ENCODE peak calls at places on chromosomes 7 and 10, in nine cellular contexts. One of them, this sample, is unnamed.

GRCh38 chr10:35657621-35658020 is 15.5 kb upstream of the FZD8 start:
- DNase-seq in NCI-H2029 treated with DMSO at 0.1 percent for 48 hours: no peak
- DNase-seq in mammary epithelial cell: no peak
- DNase-seq in A549: no peak
- DNase-seq in NCI-H1436: no peak
- DNase-seq in GM04503: no peak
- DNase-seq in SW480: no peak
- DNase-seq in effector CD4-positive, alpha-beta T cell: no peak
- DNase-seq in head of caudate nucleus: no peak
- DNase-seq in this sample: no peak

GRCh38 chr7:114628362-114628761 is 213.7 kb downstream of the FOXP2 start:
- DNase-seq in A549: no peak
- DNase-seq in NCI-H2029 treated with DMSO at 0.1 percent for 48 hours: no peak
- DNase-seq in GM04503: no peak
- DNase-seq in head of caudate nucleus: no peak
- DNase-seq in NCI-H1436: no peak
- DNase-seq in SW480: no peak
- DNase-seq in effector CD4-positive, alpha-beta T cell: no peak
- DNase-seq in mammary epithelial cell: no peak
- DNase-seq in this sample: no peak

GRCh38 chr7:31129067-31129466 is 77.0 kb downstream of the ADCYAP1R1 start:
- DNase-seq in head of caudate nucleus: no peak
- DNase-seq in SW480: no peak
- DNase-seq in GM04503: no peak
- DNase-seq in effector CD4-positive, alpha-beta T cell: no peak
- DNase-seq in NCI-H1436: peak
- DNase-seq in mammary epithelial cell: no peak
- DNase-seq in NCI-H2029 treated with DMSO at 0.1 percent for 48 hours: no peak
- DNase-seq in A549: no peak
- DNase-seq in this sample: no peak

GRCh38 chr7:98613601-98614425 is 3.3 kb upstream of the NPTX2 start:
- DNase-seq in GM04503: no peak
- DNase-seq in head of caudate nucleus: no peak
- DNase-seq in mammary epithelial cell: peak
- DNase-seq in SW480: peak
- DNase-seq in NCI-H2029 treated with DMSO at 0.1 percent for 48 hours: no peak
- DNase-seq in effector CD4-positive, alpha-beta T cell: no peak
- DNase-seq in NCI-H1436: no peak
- DNase-seq in A549: no peak
- DNase-seq in this sample: no peak

GRCh38 chr7:155553871-155554270 is 7.5 kb upstream of the CNPY1 start:
- DNase-seq in NCI-H1436: no peak
- DNase-seq in head of caudate nucleus: no peak
- DNase-seq in GM04503: no peak
- DNase-seq in A549: no peak
- DNase-seq in mammary epithelial cell: no peak
- DNase-seq in effector CD4-positive, alpha-beta T cell: no peak
- DNase-seq in SW480: no peak
- DNase-seq in NCI-H2029 treated with DMSO at 0.1 percent for 48 hours: no peak
- DNase-seq in this sample: no peak

GRCh38 chr10:126599949-126600627 is 70.4 kb downstream of the C10orf90 start:
- DNase-seq in SW480: no peak
- DNase-seq in NCI-H1436: no peak
- DNase-seq in A549: no peak
- DNase-seq in mammary epithelial cell: no peak
- DNase-seq in effector CD4-positive, alpha-beta T cell: no peak
- DNase-seq in head of caudate nucleus: no peak
- DNase-seq in GM04503: no peak
- DNase-seq in NCI-H2029 treated with DMSO at 0.1 percent for 48 hours: no peak
- DNase-seq in this sample: no peak

GRCh38 chr7:24373556-24373955 is 89.6 kb downstream of the NPY start:
- DNase-seq in GM04503: no peak
- DNase-seq in mammary epithelial cell: no peak
- DNase-seq in NCI-H1436: no peak
- DNase-seq in SW480: no peak
- DNase-seq in effector CD4-positive, alpha-beta T cell: no peak
- DNase-seq in head of caudate nucleus: no peak
- DNase-seq in A549: no peak
- DNase-seq in NCI-H2029 treated with DMSO at 0.1 percent for 48 hours: no peak
- DNase-seq in this sample: no peak

GRCh38 chr7:82674319-82674718 is 230.7 kb upstream of the CACNA2D1 start:
- DNase-seq in head of caudate nucleus: no peak
- DNase-seq in GM04503: no peak
- DNase-seq in NCI-H1436: no peak
- DNase-seq in SW480: no peak
- DNase-seq in effector CD4-positive, alpha-beta T cell: no peak
- DNase-seq in A549: no peak
- DNase-seq in NCI-H2029 treated with DMSO at 0.1 percent for 48 hours: no peak
- DNase-seq in mammary epithelial cell: no peak
- DNase-seq in this sample: no peak

GRCh38 chr10:21527634-21528451 is 2.4 kb upstream of the SKIDA1 start:
- DNase-seq in SW480: no peak
- DNase-seq in GM04503: no peak
- DNase-seq in A549: no peak
- DNase-seq in head of caudate nucleus: no peak
- DNase-seq in NCI-H2029 treated with DMSO at 0.1 percent for 48 hours: no peak
- DNase-seq in NCI-H1436: no peak
- DNase-seq in mammary epithelial cell: peak
- DNase-seq in effector CD4-positive, alpha-beta T cell: no peak
- DNase-seq in this sample: no peak

GRCh38 chr10:125785831-125786230 is 10.2 kb upstream of the MMP21 start:
- DNase-seq in SW480: no peak
- DNase-seq in GM04503: no peak
- DNase-seq in NCI-H2029 treated with DMSO at 0.1 percent for 48 hours: no peak
- DNase-seq in head of caudate nucleus: no peak
- DNase-seq in A549: no peak
- DNase-seq in mammary epithelial cell: no peak
- DNase-seq in NCI-H1436: no peak
- DNase-seq in effector CD4-positive, alpha-beta T cell: no peak
- DNase-seq in this sample: no peak

GRCh38 chr10:93916257-93917063 is 22.7 kb downstream of the SLC35G1 start:
- DNase-seq in GM04503: no peak
- DNase-seq in A549: peak
- DNase-seq in SW480: peak
- DNase-seq in NCI-H2029 treated with DMSO at 0.1 percent for 48 hours: peak
- DNase-seq in effector CD4-positive, alpha-beta T cell: no peak
- DNase-seq in head of caudate nucleus: no peak
- DNase-seq in mammary epithelial cell: peak
- DNase-seq in NCI-H1436: peak
- DNase-seq in this sample: no peak

GRCh38 chr10:35322636-35323035 is 13.7 kb upstream of the CCNY start:
- DNase-seq in mammary epithelial cell: no peak
- DNase-seq in NCI-H1436: no peak
- DNase-seq in effector CD4-positive, alpha-beta T cell: no peak
- DNase-seq in A549: no peak
- DNase-seq in SW480: no peak
- DNase-seq in NCI-H2029 treated with DMSO at 0.1 percent for 48 hours: no peak
- DNase-seq in GM04503: no peak
- DNase-seq in head of caudate nucleus: no peak
- DNase-seq in this sample: no peak

GRCh38 chr7:128452552-128452951 is 3.1 kb upstream of the HILPDA start:
- DNase-seq in effector CD4-positive, alpha-beta T cell: no peak
- DNase-seq in A549: no peak
- DNase-seq in mammary epithelial cell: no peak
- DNase-seq in NCI-H1436: no peak
- DNase-seq in head of caudate nucleus: no peak
- DNase-seq in GM04503: no peak
- DNase-seq in SW480: no peak
- DNase-seq in NCI-H2029 treated with DMSO at 0.1 percent for 48 hours: no peak
- DNase-seq in this sample: no peak

GRCh38 chr7:2393751-2394150 is 9.7 kb upstream of the CHST12 start:
- DNase-seq in effector CD4-positive, alpha-beta T cell: no peak
- DNase-seq in mammary epithelial cell: no peak
- DNase-seq in NCI-H2029 treated with DMSO at 0.1 percent for 48 hours: no peak
- DNase-seq in SW480: no peak
- DNase-seq in GM04503: no peak
- DNase-seq in NCI-H1436: no peak
- DNase-seq in head of caudate nucleus: no peak
- DNase-seq in A549: no peak
- DNase-seq in this sample: no peak

GRCh38 chr10:100025528-100026070 is 15.9 kb upstream of the DNMBP start:
- DNase-seq in A549: no peak
- DNase-seq in SW480: no peak
- DNase-seq in NCI-H1436: no peak
- DNase-seq in effector CD4-positive, alpha-beta T cell: no peak
- DNase-seq in GM04503: no peak
- DNase-seq in NCI-H2029 treated with DMSO at 0.1 percent for 48 hours: no peak
- DNase-seq in mammary epithelial cell: no peak
- DNase-seq in head of caudate nucleus: no peak
- DNase-seq in this sample: no peak

GRCh38 chr10:79936625-79937255 is 12.2 kb downstream of the SFTPD start:
- DNase-seq in mammary epithelial cell: no peak
- DNase-seq in head of caudate nucleus: no peak
- DNase-seq in GM04503: no peak
- DNase-seq in effector CD4-positive, alpha-beta T cell: no peak
- DNase-seq in NCI-H1436: no peak
- DNase-seq in A549: no peak
- DNase-seq in NCI-H2029 treated with DMSO at 0.1 percent for 48 hours: no peak
- DNase-seq in SW480: no peak
- DNase-seq in this sample: no peak

GRCh38 chr10:97553575-97554100 is 18.9 kb upstream of the ANKRD2 start:
- DNase-seq in SW480: peak
- DNase-seq in NCI-H2029 treated with DMSO at 0.1 percent for 48 hours: peak
- DNase-seq in A549: peak
- DNase-seq in mammary epithelial cell: peak
- DNase-seq in GM04503: no peak
- DNase-seq in NCI-H1436: peak
- DNase-seq in effector CD4-positive, alpha-beta T cell: peak
- DNase-seq in head of caudate nucleus: peak
- DNase-seq in this sample: no peak

GRCh38 chr10:31096161-31096560 is 64.5 kb upstream of the ZNF438 start:
- DNase-seq in mammary epithelial cell: no peak
- DNase-seq in A549: no peak
- DNase-seq in GM04503: no peak
- DNase-seq in effector CD4-positive, alpha-beta T cell: no peak
- DNase-seq in head of caudate nucleus: no peak
- DNase-seq in NCI-H2029 treated with DMSO at 0.1 percent for 48 hours: no peak
- DNase-seq in NCI-H1436: no peak
- DNase-seq in SW480: no peak
- DNase-seq in this sample: no peak

GRCh38 chr7:46651070-46651469 is 730.0 kb upstream of the IGFBP3 start:
- DNase-seq in effector CD4-positive, alpha-beta T cell: no peak
- DNase-seq in SW480: peak
- DNase-seq in GM04503: no peak
- DNase-seq in head of caudate nucleus: no peak
- DNase-seq in NCI-H2029 treated with DMSO at 0.1 percent for 48 hours: no peak
- DNase-seq in A549: no peak
- DNase-seq in mammary epithelial cell: peak
- DNase-seq in NCI-H1436: no peak
- DNase-seq in this sample: no peak

GRCh38 chr10:86346794-86347665 is 19.6 kb downstream of the GRID1 start:
- DNase-seq in mammary epithelial cell: no peak
- DNase-seq in NCI-H1436: no peak
- DNase-seq in SW480: peak
- DNase-seq in NCI-H2029 treated with DMSO at 0.1 percent for 48 hours: no peak
- DNase-seq in effector CD4-positive, alpha-beta T cell: no peak
- DNase-seq in GM04503: no peak
- DNase-seq in head of caudate nucleus: peak
- DNase-seq in A549: no peak
- DNase-seq in this sample: no peak

GRCh38 chr7:8365499-8366110 is 67.8 kb upstream of the NXPH1 start:
- DNase-seq in A549: no peak
- DNase-seq in SW480: peak
- DNase-seq in effector CD4-positive, alpha-beta T cell: no peak
- DNase-seq in NCI-H2029 treated with DMSO at 0.1 percent for 48 hours: peak
- DNase-seq in head of caudate nucleus: no peak
- DNase-seq in GM04503: no peak
- DNase-seq in mammary epithelial cell: peak
- DNase-seq in NCI-H1436: peak
- DNase-seq in this sample: no peak